ENCODE peak calls at places on chromosome 9, in four cellular contexts. J is tibial nerve, G is fibroblast of mammary gland, Q is ureter. W is an unnamed sample.

GRCh38 chr9:1337169-1337568 is 287.0 kb downstream of the DMRT2 start:
- DNase-seq in J (no peak), G (peak), Q (no peak), W (no peak)

GRCh38 chr9:76564300-76564699 is 105.3 kb downstream of the GCNT1 start:
- DNase-seq in J (no peak), G (peak), Q (no peak), W (no peak)

GRCh38 chr9:131657031-131657377 is 82.9 kb downstream of the RAPGEF1 start:
- DNase-seq in J (no peak), G (no peak), Q (no peak), W (no peak)

GRCh38 chr9:111036068-111036789 is 2.0 kb downstream of the LPAR1 start:
- DNase-seq in J (peak), G (peak), Q (peak), W (peak)

GRCh38 chr9:114092336-114092735 is 6.8 kb downstream of the KIF12 start:
- DNase-seq in J (no peak), G (no peak), Q (no peak), W (peak)

GRCh38 chr9:79210541-79211243 is 361.1 kb upstream of the TLE4 start:
- DNase-seq in J (no peak), G (no peak), Q (no peak), W (no peak)

GRCh38 chr9:18614651-18615050 is 140.7 kb downstream of the ADAMTSL1 start:
- DNase-seq in J (no peak), G (no peak), Q (no peak), W (no peak)

GRCh38 chr9:124322618-124323432 is 65.1 kb downstream of the NEK6 start:
- DNase-seq in J (no peak), G (peak), Q (no peak), W (no peak)

GRCh38 chr9:121667890-121668289 is 16.5 kb downstream of the DAB2IP start:
- DNase-seq in J (no peak), G (no peak), Q (no peak), W (no peak)

GRCh38 chr9:120934271-120934670 is 7.7 kb upstream of the TRAF1 start:
- DNase-seq in J (no peak), G (no peak), Q (no peak), W (no peak)

GRCh38 chr9:69171049-69171448 is 3.0 kb upstream of the TJP2 start:
- DNase-seq in J (no peak), G (peak), Q (peak), W (no peak)

GRCh38 chr9:27351438-27351837 is 54.5 kb upstream of the EQTN start:
- DNase-seq in J (no peak), G (no peak), Q (no peak), W (no peak)

GRCh38 chr9:136947955-136948510 is 3.0 kb downstream of the C8G start:
- DNase-seq in J (no peak), G (peak), Q (no peak), W (no peak)

GRCh38 chr9:86099695-86100364 is 472 bp upstream of the GOLM1 start:
- DNase-seq in J (no peak), G (peak), Q (peak), W (no peak)

GRCh38 chr9:81416476-81417298 is 272.7 kb downstream of the TLE1 start:
- DNase-seq in J (no peak), G (no peak), Q (no peak), W (no peak)

GRCh38 chr9:124590886-124591641 is 83.9 kb upstream of the NR5A1 start:
- DNase-seq in J (no peak), G (no peak), Q (no peak), W (no peak)

GRCh38 chr9:100030548-100030947 is 68.3 kb downstream of the ERP44 start:
- DNase-seq in J (no peak), G (no peak), Q (no peak), W (no peak)

GRCh38 chr9:88818495-88819201 is 172.6 kb upstream of the S1PR3 start:
- DNase-seq in J (no peak), G (peak), Q (no peak), W (no peak)

GRCh38 chr9:127293767-127294166 is 29.2 kb downstream of the GARNL3 start:
- DNase-seq in J (no peak), G (no peak), Q (no peak), W (no peak)

GRCh38 chr9:34400686-34401602 is 24.2 kb upstream of the MYORG start:
- DNase-seq in J (no peak), G (no peak), Q (no peak), W (no peak)

GRCh38 chr9:131678499-131679111 is 61.3 kb downstream of the RAPGEF1 start:
- DNase-seq in J (peak), G (peak), Q (peak), W (no peak)

GRCh38 chr9:125233678-125234077 is 7.5 kb downstream of the HSPA5 start:
- DNase-seq in J (no peak), G (peak), Q (no peak), W (no peak)

GRCh38 chr9:33506626-33507370 is 17.3 kb upstream of the ANKRD18B start:
- DNase-seq in J (no peak), G (peak), Q (no peak), W (no peak)

GRCh38 chr9:110340306-110340705 is 2.6 kb upstream of the TXNDC8 start:
- DNase-seq in J (no peak), G (peak), Q (no peak), W (no peak)

GRCh38 chr9:132557768-132558167 is 24.6 kb upstream of the BARHL1 start:
- DNase-seq in J (no peak), G (no peak), Q (no peak), W (no peak)

GRCh38 chr9:129126789-129127618 is 15.8 kb downstream of the PTPA start:
- DNase-seq in J (no peak), G (no peak), Q (no peak), W (no peak)

GRCh38 chr9:35828716-35829083 is at the start of gene FAM221B:
- DNase-seq in J (no peak), G (no peak), Q (no peak), W (no peak)

GRCh38 chr9:135039266-135039870 is 48.1 kb upstream of the OLFM1 start:
- DNase-seq in J (no peak), G (no peak), Q (no peak), W (peak)

GRCh38 chr9:21709464-21710058 is 92.9 kb upstream of the MTAP start:
- DNase-seq in J (peak), G (peak), Q (peak), W (no peak)

GRCh38 chr9:114504341-114505186 is 709 bp downstream of the WHRN start:
- DNase-seq in J (peak), G (peak), Q (no peak), W (peak)

GRCh38 chr9:133461975-133462374 is 2.2 kb downstream of the CACFD1 start:
- DNase-seq in J (no peak), G (no peak), Q (no peak), W (no peak)

GRCh38 chr9:110536802-110537201 is 42.7 kb downstream of the SVEP1 start:
- DNase-seq in J (no peak), G (peak), Q (no peak), W (no peak)

GRCh38 chr9:28810375-28811075 is 1237.2 kb upstream of the C9orf72 start:
- DNase-seq in J (no peak), G (peak), Q (no peak), W (no peak)

GRCh38 chr9:122819791-122820489 is 8.4 kb downstream of the PDCL start:
- DNase-seq in J (no peak), G (no peak), Q (no peak), W (no peak)

W was measured in type B pancreatic cell.